ENCODE peak calls at places on chromosomes 3 and 15, in five cellular contexts. A is cardiac muscle cell, E is thoracic aorta, K is suprapubic skin, J is OCI-LY7. F is an unnamed sample.

GRCh38 chr3:154184582-154184981 is 63.4 kb downstream of the ARHGEF26 start:
- DNase-seq in K (no peak), E (no peak), J (no peak), A (no peak), F (no peak)

GRCh38 chr3:1196997-1197396 is 104.2 kb downstream of the CNTN6 start:
- DNase-seq in E (no peak), A (no peak), J (no peak), K (no peak), F (no peak)

GRCh38 chr3:172179680-172180399 is 140.5 kb downstream of the FNDC3B start:
- DNase-seq in E (no peak), A (no peak), K (no peak), J (no peak), F (peak; percentile 27)

GRCh38 chr3:175208316-175208715 is 349.2 kb downstream of the NAALADL2 start:
- DNase-seq in E (no peak), A (no peak), J (no peak), K (no peak), F (no peak)

GRCh38 chr15:28914483-28915023 is 28.8 kb downstream of the APBA2 start:
- DNase-seq in J (no peak), E (no peak), K (peak; percentile 70), A (peak; percentile 21), F (no peak)

GRCh38 chr3:143139786-143140185 is 20.2 kb downstream of the CHST2 start:
- DNase-seq in E (no peak), K (no peak), J (no peak), A (no peak), F (no peak)

GRCh38 chr3:158568784-158569183 is 2.2 kb upstream of the MLF1 start:
- DNase-seq in A (no peak), J (no peak), E (no peak), K (no peak), F (no peak)

GRCh38 chr15:90838066-90838465 is 30.3 kb upstream of the FURIN start:
- DNase-seq in J (no peak), K (no peak), E (no peak), A (no peak), F (no peak)

GRCh38 chr3:113271189-113271588 is 59.8 kb downstream of the BOC start:
- DNase-seq in E (no peak), K (no peak), A (no peak), J (no peak), F (no peak)

GRCh38 chr3:95302044-95302443 is 1239.2 kb downstream of the NSUN3 start:
- DNase-seq in E (no peak), K (no peak), A (no peak), J (no peak), F (no peak)

GRCh38 chr3:159616234-159616825 is 372.3 kb upstream of the IL12A start:
- DNase-seq in E (no peak), J (no peak), K (no peak), A (peak; percentile 52), F (no peak)

GRCh38 chr15:67331676-67332075 is 77.1 kb downstream of the IQCH start:
- DNase-seq in K (no peak), J (no peak), E (no peak), A (peak; percentile 13), F (no peak)
- TF ChIP-seq CTCF in K (no peak), J (no peak), E (no peak), A (no peak), F (no peak)

DNA sequence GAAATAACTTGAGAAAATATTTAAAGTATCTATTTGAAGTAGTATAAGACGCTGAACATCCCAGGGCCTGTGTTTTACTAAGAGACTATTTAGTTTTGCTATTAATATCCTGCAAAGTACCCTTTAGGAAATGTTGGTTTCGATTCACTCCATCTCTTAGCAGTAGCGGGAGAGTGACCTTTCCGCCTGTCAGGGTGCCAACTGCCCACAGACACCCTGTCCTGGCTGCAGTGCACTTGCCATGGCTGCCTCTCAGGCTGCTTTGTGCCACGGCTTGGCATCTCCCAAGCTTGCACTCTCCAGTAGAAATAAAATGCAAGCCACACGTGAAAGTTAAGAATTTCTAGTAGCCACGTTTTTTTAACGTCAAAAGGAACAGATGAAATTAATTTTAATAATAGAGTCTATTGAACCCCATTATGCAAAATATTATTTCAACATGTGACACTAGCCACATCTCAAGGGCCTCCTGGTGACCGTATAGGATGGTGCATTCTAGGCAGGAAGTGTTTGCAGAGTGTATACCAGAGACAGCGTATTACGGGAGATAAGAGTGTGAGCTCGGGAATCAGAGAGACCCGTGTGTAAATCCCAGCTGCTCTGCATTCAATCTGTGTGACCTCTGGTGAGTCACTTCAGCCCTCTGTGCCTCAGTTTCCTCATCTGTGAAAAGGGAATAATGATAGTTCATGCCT is 19.8 kb downstream of the ADAMTS9 start:
- DNase-seq in A (no peak), K (no peak), J (no peak), E (no peak), F (no peak)
- H3K4me3 ChIP-seq in A (no peak overlapping the region), K (no peak overlapping the region), J (no peak overlapping the region), E (peak overlapping the region; percentile 40), F (no peak overlapping the region)

DNA sequence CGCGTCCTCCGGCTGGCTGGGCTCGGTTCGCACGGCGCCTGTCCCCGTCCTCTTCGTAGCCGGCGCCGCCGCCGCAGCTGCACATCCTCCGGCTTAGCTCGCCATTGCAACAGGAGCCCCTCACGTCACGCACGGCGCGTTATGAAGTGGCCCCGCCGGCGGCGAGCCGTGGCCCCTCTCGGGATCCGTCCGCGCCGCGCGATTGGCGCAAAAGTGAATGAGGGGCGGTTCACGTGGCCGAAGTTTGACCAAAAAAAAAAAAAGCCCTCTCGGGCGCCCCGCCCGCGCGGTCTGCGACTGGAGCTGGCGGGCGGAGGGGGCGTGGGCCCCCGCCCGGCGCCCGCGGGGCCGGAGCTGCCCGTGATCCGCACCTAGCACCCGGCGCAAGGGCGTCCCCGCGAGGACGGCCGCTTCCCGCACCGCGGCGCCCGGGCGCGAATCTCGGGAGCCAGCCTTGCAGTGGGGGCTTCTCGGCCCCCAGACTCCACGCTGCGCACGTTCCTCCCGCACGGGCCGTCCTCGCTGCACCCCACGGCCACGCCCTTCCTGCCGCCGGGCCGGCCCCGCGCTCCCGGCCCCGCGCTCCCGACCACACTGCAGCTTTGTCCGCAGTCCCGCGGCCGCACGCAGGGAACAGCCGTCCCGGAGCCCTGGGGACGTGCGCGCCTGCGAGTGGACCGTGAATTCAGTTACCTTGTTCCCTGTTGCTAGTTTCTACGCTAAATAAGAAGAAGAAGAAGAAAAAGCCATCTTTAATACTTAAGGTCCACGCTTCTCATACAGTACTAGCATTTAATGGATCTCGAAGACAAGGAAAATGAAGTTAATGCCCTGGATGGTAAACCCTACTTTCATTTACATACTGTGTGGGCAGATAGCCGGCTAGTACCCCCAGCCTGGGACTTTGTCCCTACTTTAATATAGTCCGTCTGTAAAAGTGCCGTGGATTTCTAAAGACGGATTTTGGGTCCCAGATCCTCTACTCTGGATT is at the start of gene CHSY1:
- DNase-seq in J (peak; percentile 68), K (peak; percentile 96), A (peak; percentile 93), E (peak; percentile 83), F (peak; percentile 67)
- TF ChIP-seq CTCF in J (peak; percentile 16), K (no peak), A (peak; percentile 13), E (no peak), F (peak; percentile 13)

GRCh38 chr3:141076821-141077571 is 25.8 kb downstream of the SPSB4 start:
- DNase-seq in A (peak; percentile 63), J (no peak), K (peak; percentile 81), E (peak; percentile 50), F (no peak)

GRCh38 chr3:141078200-141078599 is 27.1 kb downstream of the SPSB4 start:
- DNase-seq in J (no peak), A (no peak), K (peak; percentile 45), E (no peak), F (no peak)

GRCh38 chr3:141074529-141074928 is 23.4 kb downstream of the SPSB4 start:
- DNase-seq in J (no peak), K (peak; percentile 72), A (peak; percentile 54), E (no peak), F (no peak)

GRCh38 chr3:141077631-141078030 is 26.5 kb downstream of the SPSB4 start:
- DNase-seq in K (no peak), A (no peak), E (no peak), J (no peak), F (no peak)

GRCh38 chr3:141076026-141076797 is 25.1 kb downstream of the SPSB4 start:
- DNase-seq in A (peak; percentile 65), J (no peak), K (peak; percentile 67), E (no peak), F (no peak)
- H3K4me3 ChIP-seq in A (no peak overlapping the region), J (no peak overlapping the region), K (no peak overlapping the region), E (peak overlapping the region; percentile 70), F (no peak overlapping the region)

GRCh38 chr15:77629070-77630030 is 3.4 kb downstream of the LINGO1 start:
- DNase-seq in K (no peak), J (no peak), E (no peak), A (no peak), F (no peak)

GRCh38 chr15:77631790-77632551 is 741 bp downstream of the LINGO1 start:
- DNase-seq in E (no peak), K (no peak), A (peak; percentile 66), J (no peak), F (no peak)

GRCh38 chr15:77630064-77630463 is 2.6 kb downstream of the LINGO1 start:
- DNase-seq in A (no peak), K (no peak), E (no peak), J (no peak), F (no peak)

GRCh38 chr15:77632760-77633133 is at the start of gene LINGO1:
- DNase-seq in A (peak; percentile 71), J (no peak), E (no peak), K (no peak), F (no peak)

GRCh38 chr15:77630956-77631789 is 1.5 kb downstream of the LINGO1 start:
- DNase-seq in K (no peak), A (peak; percentile 51), J (no peak), E (no peak), F (no peak)
- TF ChIP-seq CTCF in K (no peak), A (peak; percentile 18), J (no peak), E (no peak), F (no peak)

DNA sequence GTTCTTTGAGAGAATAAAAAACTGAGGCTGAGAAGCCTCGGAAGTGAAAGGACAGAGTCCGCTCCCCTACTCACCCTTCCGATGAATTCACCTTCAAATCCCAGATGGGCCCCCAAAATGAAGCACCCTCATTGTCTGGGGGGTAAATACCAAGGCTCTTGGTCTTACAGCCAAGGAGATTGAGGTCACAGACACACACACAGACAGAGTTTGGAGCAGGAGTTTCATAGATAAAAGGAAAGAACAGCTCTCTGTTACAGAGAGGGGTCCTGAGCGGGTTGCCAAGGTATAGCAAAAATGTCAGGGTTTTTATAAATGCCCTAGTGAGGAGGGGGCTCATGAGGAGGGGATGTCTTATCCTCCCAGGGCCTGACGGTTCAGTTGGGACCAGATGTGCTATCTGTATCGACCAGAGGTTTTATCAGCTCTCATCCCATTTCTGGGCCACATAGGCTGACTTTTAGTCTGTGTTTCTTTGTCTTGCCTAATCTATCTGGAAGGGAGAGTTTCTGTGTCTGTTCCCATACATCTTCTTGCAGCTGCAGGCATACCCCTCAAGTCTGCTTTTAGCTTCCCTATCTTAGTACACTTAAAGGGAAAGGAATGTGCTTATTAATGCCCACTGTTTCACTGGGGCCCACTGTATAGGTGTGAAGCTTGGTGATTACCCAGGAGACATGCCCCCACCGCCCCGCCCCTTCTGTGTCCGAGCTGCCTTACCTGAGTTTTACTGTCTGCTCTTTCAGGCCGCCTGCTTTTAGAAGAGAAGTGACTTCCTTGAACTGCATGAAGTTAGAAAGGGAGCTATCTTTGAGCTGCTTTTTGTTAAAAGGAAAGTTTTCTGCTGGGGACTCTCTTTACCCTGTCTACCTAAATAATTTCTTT is 66.8 kb upstream of the ATP11B start:
- DNase-seq in K (no peak), E (no peak), A (no peak), J (no peak), F (no peak)
- H3K4me3 ChIP-seq in K (peak overlapping the region; percentile 16), E (peak overlapping the region; percentile 38), A (no peak overlapping the region), J (no peak overlapping the region), F (no peak overlapping the region)